ENCODE peak calls at places on chromosomes 5 and 9, in six cellular contexts. Z, V, J, G, B and H are unnamed samples.

GRCh38 chr9:135015565-135015964 is 71.9 kb upstream of the OLFM1 start:
- DNase-seq in Z (no peak), V (no peak), J (no peak), G (no peak), B (no peak), H (no peak)

GRCh38 chr5:8826491-8826890 is 719.4 kb downstream of the SEMA5A start:
- DNase-seq in Z (no peak), V (no peak), J (no peak), G (no peak), B (no peak), H (no peak)

GRCh38 chr9:131266301-131267229 is 9.7 kb downstream of the FAM78A start:
- DNase-seq in Z (no peak), V (no peak), J (no peak), G (peak), B (no peak), H (no peak)

GRCh38 chr5:14035859-14036440 is 91.5 kb upstream of the DNAH5 start:
- DNase-seq in Z (peak), V (no peak), J (peak), G (peak), B (peak), H (peak)

GRCh38 chr9:91428927-91429351 is 5.3 kb upstream of the NFIL3 start:
- DNase-seq in Z (no peak), V (no peak), J (peak), G (peak), B (peak), H (no peak)

GRCh38 chr5:76682395-76682794 is 33.5 kb upstream of the F2R start:
- DNase-seq in Z (no peak), V (no peak), J (no peak), G (no peak), B (no peak), H (no peak)

GRCh38 chr5:16740476-16740875 is 123.7 kb upstream of the RETREG1 start:
- DNase-seq in Z (no peak), V (no peak), J (no peak), G (no peak), B (no peak), H (no peak)

GRCh38 chr5:157283434-157283833 is 17.5 kb downstream of the CYFIP2 start:
- DNase-seq in Z (no peak), V (peak), J (no peak), G (peak), B (no peak), H (no peak)

GRCh38 chr9:21392270-21392669 is 7.1 kb upstream of the IFNA2 start:
- DNase-seq in Z (no peak), V (no peak), J (no peak), G (peak), B (no peak), H (peak)

GRCh38 chr9:4167040-4167671 is 132.7 kb downstream of the GLIS3 start:
- DNase-seq in Z (peak), V (no peak), J (peak), G (no peak), B (peak), H (no peak)

GRCh38 chr9:133944746-133945135 is 47.4 kb downstream of the VAV2 start:
- DNase-seq in Z (no peak), V (no peak), J (no peak), G (no peak), B (peak), H (no peak)

GRCh38 chr5:181223729-181224389 is 778 bp downstream of the TRIM41 start:
- DNase-seq in Z (no peak), V (peak), J (no peak), G (peak), B (peak), H (no peak)

GRCh38 chr5:100746730-100747129 is 156.4 kb downstream of the ST8SIA4 start:
- DNase-seq in Z (no peak), V (no peak), J (no peak), G (peak), B (no peak), H (no peak)

GRCh38 chr9:126491256-126491879 is 122.4 kb upstream of the LMX1B start:
- DNase-seq in Z (no peak), V (peak), J (peak), G (peak), B (peak), H (peak)

GRCh38 chr9:27078685-27079084 is 30.3 kb upstream of the TEK start:
- DNase-seq in Z (no peak), V (no peak), J (no peak), G (no peak), B (no peak), H (no peak)

GRCh38 chr5:67636091-67636490 is 439.5 kb upstream of the CD180 start:
- DNase-seq in Z (no peak), V (peak), J (no peak), G (no peak), B (peak), H (no peak)

GRCh38 chr5:4199036-4199435 is 603.4 kb downstream of the IRX1 start:
- DNase-seq in Z (no peak), V (no peak), J (no peak), G (no peak), B (no peak), H (no peak)

GRCh38 chr5:91955610-91956009 is 572.5 kb upstream of the ARRDC3 start:
- DNase-seq in Z (no peak), V (no peak), J (no peak), G (no peak), B (peak), H (no peak)

GRCh38 chr5:129460121-129460950 is at the start of gene ADAMTS19:
- DNase-seq in Z (no peak), V (peak), J (no peak), G (no peak), B (peak), H (no peak)

GRCh38 chr5:137268646-137269045 is 230.5 kb downstream of the SPOCK1 start:
- DNase-seq in Z (no peak), V (no peak), J (no peak), G (no peak), B (no peak), H (no peak)

GRCh38 chr5:170151105-170151831 is 45.6 kb downstream of the FOXI1 start:
- DNase-seq in Z (peak), V (no peak), J (no peak), G (no peak), B (peak), H (no peak)

GRCh38 chr9:119802621-119803020 is 433.4 kb upstream of the BRINP1 start:
- DNase-seq in Z (peak), V (peak), J (no peak), G (no peak), B (no peak), H (no peak)

GRCh38 chr5:62029303-62029702 is 276.7 kb upstream of the KIF2A start:
- DNase-seq in Z (peak), V (no peak), J (no peak), G (no peak), B (no peak), H (no peak)

GRCh38 chr9:133740891-133741290 is 2.7 kb upstream of the SARDH start:
- DNase-seq in Z (no peak), V (no peak), J (no peak), G (no peak), B (no peak), H (no peak)

GRCh38 chr5:76808142-76808691 is 10.6 kb upstream of the F2RL1 start:
- DNase-seq in Z (no peak), V (no peak), J (no peak), G (no peak), B (no peak), H (no peak)

GRCh38 chr9:36728651-36729520 is 156.2 kb downstream of the MELK start:
- DNase-seq in Z (peak), V (peak), J (peak), G (peak), B (peak), H (peak)

GRCh38 chr5:172110260-172110815 is 77.7 kb downstream of the STK10 start:
- DNase-seq in Z (no peak), V (no peak), J (no peak), G (peak), B (peak), H (no peak)

DNA sequence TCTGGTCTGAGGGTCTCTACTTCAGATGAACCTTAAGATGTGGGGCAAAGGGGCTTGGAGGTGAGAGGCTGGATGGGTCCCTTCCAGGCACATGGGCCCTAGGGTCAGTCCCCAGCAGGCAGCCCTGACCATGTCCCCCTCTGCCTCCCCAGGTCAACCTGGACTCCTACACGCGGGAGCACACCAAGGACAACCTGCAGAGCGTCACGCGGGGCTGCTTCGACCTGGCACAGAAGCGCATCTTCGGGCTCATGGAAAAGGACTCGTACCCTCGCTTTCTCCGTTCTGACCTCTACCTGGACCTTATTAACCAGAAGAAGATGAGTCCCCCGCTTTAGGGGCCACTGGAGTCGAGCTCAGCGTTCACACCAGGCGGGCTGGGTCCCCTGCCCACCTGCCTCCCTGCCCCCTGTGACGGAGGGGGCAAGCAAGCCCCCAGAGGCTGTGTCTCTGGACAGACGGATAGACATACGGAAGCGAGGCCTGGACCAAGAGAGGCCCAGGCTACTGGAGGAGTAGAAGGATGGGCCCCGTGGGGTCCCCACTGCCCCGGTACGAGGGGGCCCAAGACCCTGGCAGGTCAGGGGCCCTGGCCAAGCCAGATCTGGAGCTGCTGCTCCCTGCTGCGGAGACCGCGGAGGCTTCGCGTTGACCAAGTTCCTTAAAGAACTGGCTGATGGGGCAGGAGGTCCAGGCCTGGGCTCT is 133.2 kb downstream of the RGS3 start:
- DNase-seq in Z (no peak), V (no peak), J (no peak), G (no peak), B (no peak), H (no peak)
- H3K4me3 ChIP-seq in Z (peak), V (no peak), J (peak), G (no peak), B (peak), H (peak)

GRCh38 chr5:158756873-158757272 is 342.8 kb downstream of the EBF1 start:
- DNase-seq in Z (no peak), V (no peak), J (no peak), G (no peak), B (no peak), H (no peak)
- TF ChIP-seq CTCF in Z (peak), V (no peak), J (no peak), G (no peak), B (no peak), H (peak)

DNA sequence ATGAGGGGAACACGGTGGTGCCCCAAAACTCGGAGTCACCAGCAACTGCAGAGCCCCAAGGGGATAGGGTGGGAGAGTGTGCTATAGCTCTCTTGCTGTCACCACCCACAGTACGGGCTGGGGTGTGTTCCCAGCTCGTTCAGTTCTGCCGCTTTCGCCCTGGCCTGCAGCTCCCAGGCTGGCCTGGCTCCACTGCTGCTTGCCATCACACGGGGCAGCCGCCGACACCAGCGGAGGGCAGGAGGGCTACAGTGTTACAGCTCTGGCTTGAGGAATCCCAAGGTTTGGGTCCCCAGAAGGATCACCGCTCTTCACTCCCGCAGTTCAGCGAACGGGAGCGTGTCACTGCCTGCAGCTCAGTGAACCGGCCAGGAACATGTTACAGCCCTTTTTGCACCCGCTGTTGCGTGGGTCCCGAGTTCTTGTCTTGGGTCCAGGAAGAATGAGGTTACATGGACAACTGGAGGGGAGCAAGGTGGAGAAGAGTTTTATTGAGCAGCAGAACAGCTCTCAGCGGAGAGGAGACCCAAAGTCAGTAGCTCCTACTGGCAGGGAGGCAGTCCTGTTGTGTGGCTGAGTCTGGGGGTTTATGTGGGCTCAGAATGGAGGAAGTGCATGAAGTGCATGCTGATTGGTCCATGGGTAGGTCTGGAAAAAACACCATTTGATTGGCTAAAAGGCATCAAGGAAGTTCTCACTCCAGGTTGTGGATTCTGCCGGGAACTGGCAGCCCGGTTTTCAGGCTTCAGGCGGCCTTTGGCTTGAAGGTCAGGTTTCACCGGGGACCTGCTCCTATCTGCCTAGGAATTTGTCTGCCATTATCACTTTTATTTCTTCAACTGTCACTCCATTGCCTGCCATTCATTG is 113.4 kb downstream of the EHMT1 start:
- DNase-seq in Z (no peak), V (no peak), J (no peak), G (no peak), B (no peak), H (no peak)
- H3K4me3 ChIP-seq in Z (no peak), V (no peak), J (no peak), G (no peak), B (no peak), H (no peak)

DNA sequence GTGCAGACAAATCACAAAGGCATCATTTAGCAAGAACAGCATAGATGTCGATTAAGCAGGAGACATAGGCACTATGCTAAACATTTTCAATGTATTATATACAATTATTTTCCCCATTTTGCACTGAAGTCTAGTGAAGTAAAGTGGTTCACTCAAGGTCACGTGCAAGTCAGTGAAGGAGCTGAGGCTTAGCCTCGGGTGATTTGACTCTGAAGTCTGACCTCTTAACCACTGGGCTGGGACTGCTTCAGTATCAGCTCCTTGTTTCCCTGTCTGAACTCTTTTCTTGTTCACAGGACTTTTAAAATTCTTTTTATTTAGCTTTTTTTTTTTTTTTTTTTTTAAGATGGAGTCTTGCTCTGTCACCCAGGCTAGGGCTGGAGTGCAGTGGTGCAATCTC is 262.7 kb downstream of the DRD1 start:
- DNase-seq in Z (no peak), V (no peak), J (no peak), G (no peak), B (no peak), H (no peak)
- TF ChIP-seq CTCF in Z (no peak), V (no peak), J (no peak), G (no peak), B (no peak), H (no peak)

GRCh38 chr5:95365302-95366095 is 25.7 kb upstream of the FAM81B start:
- DNase-seq in Z (no peak), V (no peak), J (no peak), G (no peak), B (no peak), H (no peak)
- H3K4me3 ChIP-seq in Z (no peak), V (no peak), J (no peak), G (no peak), B (no peak), H (no peak)

GRCh38 chr5:77987331-77987730 is 211.2 kb upstream of the TBCA start:
- DNase-seq in Z (no peak), V (no peak), J (no peak), G (no peak), B (no peak), H (no peak)

GRCh38 chr5:77986261-77986660 is 210.1 kb upstream of the TBCA start:
- DNase-seq in Z (no peak), V (no peak), J (no peak), G (no peak), B (no peak), H (no peak)

GRCh38 chr5:77984587-77984986 is 208.4 kb upstream of the TBCA start:
- DNase-seq in Z (no peak), V (no peak), J (no peak), G (no peak), B (no peak), H (no peak)

GRCh38 chr5:77985247-77985646 is 209.1 kb upstream of the TBCA start:
- DNase-seq in Z (no peak), V (no peak), J (no peak), G (no peak), B (no peak), H (no peak)

GRCh38 chr5:77981820-77982219 is 205.7 kb upstream of the TBCA start:
- DNase-seq in Z (no peak), V (no peak), J (no peak), G (peak), B (no peak), H (no peak)
- TF ChIP-seq CTCF in Z (no peak), V (no peak), J (no peak), G (peak), B (peak), H (no peak)

DNA sequence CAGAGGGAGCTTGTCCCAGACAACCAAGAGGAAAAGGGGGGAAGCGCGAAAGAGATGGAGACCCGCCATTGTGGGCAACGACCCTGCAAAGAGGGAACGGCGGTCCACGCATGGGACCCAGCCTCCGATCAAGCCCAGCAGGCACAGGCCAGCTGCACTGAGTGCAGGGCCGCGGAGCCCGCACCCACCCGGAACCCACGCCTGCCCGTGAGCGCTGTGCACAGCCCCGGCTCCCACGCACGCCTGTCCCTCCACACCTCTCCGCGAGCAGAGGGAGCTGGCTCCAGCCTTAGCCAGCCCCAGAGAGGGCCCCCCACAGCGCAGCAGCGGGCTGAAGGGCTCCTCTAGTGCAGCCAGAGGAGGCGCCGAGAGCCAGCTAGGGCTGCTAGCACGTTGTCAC is 416.5 kb downstream of the DMRTA1 start:
- DNase-seq in Z (no peak), V (no peak), J (no peak), G (no peak), B (no peak), H (no peak)
- H3K4me3 ChIP-seq in Z (no peak), V (no peak), J (no peak), G (no peak), B (no peak), H (no peak)

GRCh38 chr5:103375356-103375755 is 116.8 kb downstream of the MACIR start:
- DNase-seq in Z (peak), V (no peak), J (peak), G (no peak), B (peak), H (no peak)
- TF ChIP-seq CTCF in Z (no peak), V (peak), J (peak), G (no peak), B (no peak), H (no peak)

DNA sequence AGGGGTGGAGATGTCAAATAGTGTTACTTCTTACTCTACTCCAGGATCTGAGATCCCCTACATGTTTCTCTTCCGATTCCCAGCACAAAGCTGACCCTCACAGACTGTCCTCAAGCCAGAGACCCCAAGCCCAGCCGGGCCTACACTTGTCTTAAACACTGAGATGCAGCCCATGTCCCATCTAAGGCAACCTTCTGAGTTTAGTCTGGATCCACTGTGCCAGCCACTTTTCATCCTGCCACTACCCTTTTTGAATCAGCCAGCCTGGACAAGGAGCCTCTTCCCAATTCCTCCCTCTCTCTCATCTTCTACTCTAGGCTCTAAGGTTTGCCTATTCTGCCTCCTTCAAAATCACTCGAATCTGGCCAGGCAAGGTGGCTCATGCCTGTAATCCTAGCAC is 6.2 kb upstream of the MYORG start:
- DNase-seq in Z (no peak), V (no peak), J (no peak), G (no peak), B (no peak), H (no peak)
- H3K4me3 ChIP-seq in Z (no peak), V (no peak), J (no peak), G (no peak), B (no peak), H (no peak)